ENCODE peak calls at places on chromosome 2, in ten cellular contexts. Z is progenitor cell of endocrine pancreas, W is OCI-LY7, Y is cardiac muscle cell, A is AG10803, Q is BE2C, B is neural progenitor cell, M is IMR-90, I is osteocyte, X is heart right ventricle. J is an unnamed sample.

GRCh38 chr2:218280260-218280870 is 10.0 kb downstream of the PNKD start:
- DNase-seq in Z (no peak), W (no peak), Y (no peak), A (no peak), Q (no peak), B (no peak), M (no peak), I (no peak), X (no peak), J (no peak)

GRCh38 chr2:202635441-202636296 is 900 bp downstream of the FAM117B start:
- DNase-seq in Z (peak), W (peak), Y (peak), A (peak), Q (peak), B (peak), M (peak), I (peak), X (peak), J (peak)

GRCh38 chr2:120754067-120754960 is 18.6 kb downstream of the GLI2 start:
- DNase-seq in Z (no peak), W (no peak), Y (no peak), A (no peak), Q (no peak), B (no peak), M (peak), I (no peak), X (no peak), J (no peak)

GRCh38 chr2:20381457-20381856 is 30.8 kb upstream of the PUM2 start:
- DNase-seq in Z (no peak), W (no peak), Y (peak), A (peak), Q (peak), B (peak), M (peak), I (no peak), X (peak), J (no peak)

GRCh38 chr2:66573412-66573811 is 138.5 kb downstream of the MEIS1 start:
- DNase-seq in Z (no peak), W (no peak), Y (peak), A (no peak), Q (no peak), B (peak), M (peak), I (no peak), X (no peak), J (no peak)

GRCh38 chr2:45283764-45284620 is 274.7 kb upstream of the SIX2 start:
- DNase-seq in Z (no peak), W (no peak), Y (no peak), A (peak), Q (no peak), B (no peak), M (peak), I (no peak), X (no peak), J (no peak)

GRCh38 chr2:100832885-100833284 is 12.9 kb downstream of the NPAS2 start:
- DNase-seq in Z (no peak), W (no peak), Y (no peak), A (no peak), Q (no peak), B (no peak), M (peak), I (no peak), X (no peak), J (no peak)

GRCh38 chr2:177721087-177721486 is 328.5 kb downstream of the AGPS start:
- DNase-seq in Z (no peak), W (no peak), Y (no peak), A (no peak), Q (no peak), B (no peak), M (no peak), I (no peak), X (no peak), J (no peak)

GRCh38 chr2:165776013-165776412 is 18.0 kb downstream of the GALNT3 start:
- DNase-seq in Z (no peak), W (no peak), Y (no peak), A (no peak), Q (no peak), B (no peak), M (no peak), I (no peak), X (no peak), J (no peak)

GRCh38 chr2:200199576-200200263 is 106.8 kb upstream of the SPATS2L start:
- DNase-seq in Z (no peak), W (peak), Y (no peak), A (no peak), Q (peak), B (peak), M (no peak), I (no peak), X (no peak), J (no peak)
- TF ChIP-seq CTCF in Z (no peak), W (peak), Y (no peak), A (no peak), Q (peak), B (peak), M (no peak), I (no peak), X (no peak), J (no peak)

DNA sequence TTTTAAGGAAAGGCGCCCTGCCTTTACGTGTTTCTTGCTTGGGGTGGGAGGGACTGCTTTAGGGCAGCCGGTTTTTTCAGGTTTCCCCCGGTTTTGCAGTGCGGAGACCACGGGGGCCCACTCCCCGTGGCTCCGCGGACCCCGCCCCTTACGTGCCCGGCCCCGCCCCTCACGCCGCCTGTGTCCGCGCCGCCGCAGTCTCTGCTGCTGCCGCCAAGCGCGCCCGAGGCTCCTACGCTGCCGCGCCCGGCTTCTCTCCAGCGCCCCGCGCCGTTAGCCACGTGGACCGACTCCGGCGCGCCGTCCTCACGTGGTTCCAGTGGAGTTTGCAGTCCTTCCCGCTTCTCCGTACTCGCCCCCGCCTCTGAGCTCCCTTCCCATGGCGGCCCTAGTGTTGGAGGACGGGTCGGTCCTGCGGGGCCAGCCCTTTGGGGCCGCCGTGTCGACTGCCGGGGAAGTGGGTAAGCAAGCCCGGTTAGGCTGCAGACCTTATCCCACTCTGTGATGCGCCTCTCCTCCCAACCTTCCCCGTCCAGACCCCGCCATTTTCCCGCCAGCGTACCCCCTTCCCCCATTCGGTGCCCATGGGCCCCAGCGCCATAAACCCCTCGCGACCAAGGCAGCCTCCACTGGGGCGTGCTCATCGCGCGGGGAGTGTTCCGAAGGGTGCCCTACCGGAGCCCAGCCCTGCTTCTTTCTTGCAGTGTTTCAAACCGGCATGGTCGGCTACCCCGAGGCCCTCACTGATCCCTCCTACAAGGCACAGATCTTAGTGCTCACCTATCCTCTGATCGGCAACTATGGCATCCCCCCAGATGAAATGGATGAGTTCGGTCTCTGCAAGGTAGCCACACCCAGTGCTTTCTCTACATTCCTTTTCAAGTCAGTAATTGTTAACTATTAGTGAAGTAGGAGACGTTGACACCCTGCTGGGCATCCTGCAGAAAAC is at the start of gene CAD:
- DNase-seq in Z (peak), W (peak), Y (peak), A (peak), Q (peak), B (peak), M (peak), I (peak), X (peak), J (peak)
- TF ChIP-seq CTCF in Z (peak), W (peak), Y (peak), A (peak), Q (peak), B (peak), M (peak), I (no peak), X (no peak), J (peak)

DNA sequence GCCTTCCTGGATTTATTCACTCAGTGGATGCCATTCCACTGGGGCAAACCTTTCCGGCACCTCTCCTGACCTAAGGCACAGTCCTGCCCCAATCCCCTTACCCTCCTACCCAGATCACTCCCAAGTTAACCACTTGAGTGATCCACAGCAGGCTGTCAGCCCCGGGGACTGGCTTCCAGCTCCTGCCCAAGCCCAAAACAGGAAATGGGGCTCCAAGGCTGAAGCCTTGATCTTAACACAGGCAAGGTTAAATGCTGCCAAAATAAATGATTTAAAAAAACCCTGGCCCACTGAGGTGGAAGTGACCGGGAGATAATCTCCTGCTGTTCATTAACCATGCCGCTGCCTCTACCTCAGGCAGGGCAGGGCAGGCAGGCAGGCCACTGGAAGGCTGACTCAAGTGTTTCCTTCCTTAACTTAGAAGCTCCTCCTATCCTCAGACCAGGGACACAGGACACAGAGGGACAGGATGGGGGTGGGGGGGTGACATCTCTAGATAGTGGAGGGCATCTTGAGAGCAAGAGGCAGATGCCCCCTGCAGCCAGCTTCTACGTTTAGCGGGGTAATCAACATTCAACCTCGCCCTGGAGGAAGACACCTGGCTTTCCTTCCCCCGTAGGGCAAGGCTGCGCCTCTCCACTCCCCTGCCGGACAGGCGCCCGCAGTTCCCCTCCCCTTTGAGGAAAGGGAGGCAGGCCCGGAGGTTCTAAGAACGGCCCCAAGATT is 1.3 kb downstream of the RAB11FIP5 start:
- DNase-seq in Z (no peak), W (no peak), Y (peak), A (no peak), Q (no peak), B (peak), M (no peak), I (no peak), X (peak), J (no peak)
- TF ChIP-seq CTCF in Z (no peak), W (no peak), Y (no peak), A (no peak), Q (no peak), B (no peak), M (no peak), I (no peak), X (no peak), J (no peak)

GRCh38 chr2:232385660-232386489 is 7.3 kb downstream of the ALPP start:
- DNase-seq in Z (no peak), W (no peak), Y (peak), A (peak), Q (no peak), B (peak), M (peak), I (no peak), X (no peak), J (no peak)
- TF ChIP-seq CTCF in Z (peak), W (no peak), Y (no peak), A (peak), Q (no peak), B (no peak), M (no peak), I (peak), X (no peak), J (peak)